ENCODE peak calls at places on chromosomes 2 and 18, in four cellular contexts. I is GM23248, N is lower lobe of right lung, F is A673. L is an unnamed sample.

GRCh38 chr2:61807036-61807757 is 46.7 kb downstream of the FAM161A start:
- DNase-seq in I (no peak), N (no peak), F (no peak), L (no peak)

GRCh38 chr2:24123212-24124002 is at the start of the genes FAM228B and PFN4:
- DNase-seq in I (peak), N (peak), F (peak), L (peak)

GRCh38 chr18:44754567-44754966 is 73.9 kb downstream of the SETBP1 start:
- DNase-seq in I (no peak), N (no peak), F (no peak), L (no peak)

GRCh38 chr18:58541789-58542425 is 87.0 kb downstream of the ALPK2 start:
- DNase-seq in I (peak), N (no peak), F (no peak), L (no peak)

GRCh38 chr18:56823986-56824385 is 172.8 kb downstream of the WDR7 start:
- DNase-seq in I (no peak), N (no peak), F (peak), L (no peak)

GRCh38 chr2:108993095-108993937 is 4.3 kb upstream of the EDAR start:
- DNase-seq in I (no peak), N (no peak), F (no peak), L (no peak)

GRCh38 chr2:218626369-218626768 is 18.7 kb downstream of the PLCD4 start:
- DNase-seq in I (no peak), N (no peak), F (no peak), L (no peak)

GRCh38 chr18:26460449-26461091 is 87.8 kb downstream of the KCTD1 start:
- DNase-seq in I (no peak), N (no peak), F (no peak), L (peak)

GRCh38 chr2:233853353-233853752 is 982 bp downstream of the HJURP start:
- DNase-seq in I (peak), N (no peak), F (no peak), L (no peak)

GRCh38 chr2:86249176-86249842 is 50.1 kb downstream of the MRPL35 start:
- DNase-seq in I (peak), N (no peak), F (no peak), L (no peak)

GRCh38 chr2:112482309-112483046 is 522 bp downstream of the TTL start:
- DNase-seq in I (peak), N (peak), F (peak), L (peak)

GRCh38 chr2:150295544-150295943 is 191.9 kb downstream of the RND3 start:
- DNase-seq in I (no peak), N (no peak), F (no peak), L (no peak)

GRCh38 chr2:43032248-43032893 is 194.0 kb downstream of the ZFP36L2 start:
- DNase-seq in I (peak), N (no peak), F (no peak), L (peak)

GRCh38 chr18:31205273-31205672 is 42.6 kb upstream of the DSC1 start:
- DNase-seq in I (no peak), N (no peak), F (no peak), L (no peak)

GRCh38 chr2:168216351-168217005 is 30.9 kb downstream of the STK39 start:
- DNase-seq in I (peak), N (no peak), F (no peak), L (no peak)

GRCh38 chr2:48496867-48497266 is 33.1 kb upstream of the STON1 start:
- DNase-seq in I (peak), N (no peak), F (no peak), L (no peak)

GRCh38 chr18:49814147-49814499 is 790 bp upstream of the ACAA2 start:
- DNase-seq in I (peak), N (no peak), F (peak), L (peak)

GRCh38 chr2:24918326-24919099 is 1.5 kb downstream of the ADCY3 start:
- DNase-seq in I (peak), N (no peak), F (no peak), L (no peak)

GRCh38 chr18:23154823-23155517 is 19.7 kb downstream of the CABLES1 start:
- DNase-seq in I (peak), N (no peak), F (peak), L (no peak)

GRCh38 chr2:220144411-220144810 is 517.0 kb downstream of the SLC4A3 start:
- DNase-seq in I (peak), N (no peak), F (no peak), L (peak)

GRCh38 chr2:46978696-46979095 is 63.1 kb upstream of the MCFD2 start:
- DNase-seq in I (no peak), N (no peak), F (no peak), L (peak)

GRCh38 chr2:62774555-62775366 is 69.2 kb downstream of the EHBP1 start:
- DNase-seq in I (peak), N (no peak), F (peak), L (peak)

GRCh38 chr18:67232406-67232805 is 284.1 kb downstream of the DSEL start:
- DNase-seq in I (peak), N (no peak), F (peak), L (no peak)

GRCh38 chr2:216574046-216574445 is 59.2 kb upstream of the IGFBP2 start:
- DNase-seq in I (peak), N (no peak), F (peak), L (no peak)

DNA sequence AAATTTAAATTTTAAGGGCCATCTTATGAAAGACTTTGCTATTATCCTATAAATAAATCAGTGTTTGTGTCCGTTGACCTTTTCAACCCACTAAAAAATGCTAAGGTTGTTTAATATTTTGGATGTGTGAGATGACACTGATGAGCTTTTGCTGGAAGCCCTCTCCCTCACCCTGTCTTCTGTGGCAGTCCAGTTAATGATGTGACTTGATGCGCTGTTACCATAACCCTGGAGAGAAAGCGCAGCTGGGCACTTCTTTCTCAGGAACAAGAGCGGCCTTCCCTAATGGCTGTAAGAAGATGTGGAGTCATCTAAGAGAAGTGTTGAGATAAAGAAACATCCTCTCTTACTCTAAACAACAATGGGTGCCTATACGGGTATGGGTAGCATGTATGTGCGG is 165.7 kb upstream of the NABP1 start:
- DNase-seq in I (no peak), N (no peak), F (no peak), L (no peak)
- H3K4me3 ChIP-seq in I (no peak), N (no peak), F (no peak), L (no peak)

DNA sequence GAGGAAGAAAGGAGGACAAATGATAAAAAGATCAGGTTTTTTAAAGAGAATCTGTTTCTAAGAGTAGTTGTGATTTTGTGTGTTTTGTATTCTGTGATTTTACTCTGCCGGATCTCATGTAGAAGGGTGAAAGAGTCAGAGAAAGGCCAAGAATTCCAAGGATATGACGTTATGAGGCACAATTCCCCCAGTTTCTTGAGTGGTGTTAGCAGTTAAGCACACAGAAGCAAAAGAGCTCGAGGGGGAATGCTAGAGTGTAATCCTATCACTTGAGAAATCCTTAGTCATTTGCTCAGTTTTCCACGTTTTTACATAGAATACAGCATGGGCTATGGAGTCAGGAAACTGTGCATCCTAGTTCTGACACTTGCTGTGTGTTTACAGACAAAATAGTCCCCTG is 34.8 kb downstream of the METTL4 start:
- DNase-seq in I (no peak), N (no peak), F (no peak), L (no peak)
- H3K27ac ChIP-seq in I (no peak), N (no peak), F (no peak), L (no peak)

DNA sequence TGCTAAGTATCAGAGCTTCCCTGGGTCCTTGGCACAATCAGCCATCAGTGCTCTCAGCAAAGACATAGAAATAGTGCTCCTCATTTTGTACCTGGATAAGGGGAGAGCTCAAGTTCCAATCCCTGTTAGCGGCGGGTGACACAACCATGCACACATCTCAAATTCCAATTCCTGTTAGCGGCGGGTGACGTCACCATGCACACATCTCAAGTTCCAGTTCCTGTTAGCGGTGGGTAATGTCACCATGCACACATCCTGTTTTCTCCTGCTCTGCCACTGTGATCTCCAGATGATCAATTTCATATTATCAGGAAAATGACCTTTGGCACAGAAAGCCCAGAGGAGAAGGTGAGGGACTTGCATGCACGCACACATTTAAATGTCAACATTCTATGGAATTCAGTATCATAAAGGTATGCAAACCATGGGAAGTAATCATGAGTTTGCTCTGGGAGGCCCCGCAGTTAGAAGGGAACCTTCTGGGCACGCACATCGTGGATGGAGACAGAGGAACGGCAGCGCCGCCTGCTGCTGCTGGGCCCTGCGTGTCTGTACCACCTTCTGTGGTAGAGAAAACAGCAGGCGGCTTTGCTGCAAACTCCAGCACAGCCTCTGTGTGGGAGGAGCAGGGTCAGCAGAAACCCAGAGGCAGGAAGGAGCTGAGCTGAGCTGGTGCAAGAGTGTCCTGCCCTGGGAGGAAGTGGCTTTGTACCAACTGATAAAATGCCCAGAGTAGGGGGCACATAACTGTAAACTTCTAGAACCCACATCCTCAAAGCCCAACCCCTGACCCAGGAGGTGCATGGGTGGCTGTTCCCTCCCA is 77.8 kb downstream of the MBP start:
- DNase-seq in I (peak), N (peak), F (peak), L (peak)
- H3K4me3 ChIP-seq in I (no peak), N (peak), F (no peak), L (no peak)

GRCh38 chr2:66853585-66853984 is 418.7 kb downstream of the MEIS1 start:
- DNase-seq in I (peak), N (no peak), F (no peak), L (no peak)
- H3K27ac ChIP-seq in I (no peak), N (no peak), F (no peak), L (no peak)

GRCh38 chr2:174059178-174059874 is 94.2 kb upstream of the SP3 start:
- DNase-seq in I (peak), N (no peak), F (no peak), L (no peak)
- H3K4me3 ChIP-seq in I (no peak), N (no peak), F (no peak), L (no peak)

GRCh38 chr2:101502095-101502494 is 27.2 kb upstream of the RFX8 start:
- DNase-seq in I (no peak), N (no peak), F (no peak), L (no peak)
- H3K27ac ChIP-seq in I (no peak), N (no peak), F (no peak), L (no peak)

DNA sequence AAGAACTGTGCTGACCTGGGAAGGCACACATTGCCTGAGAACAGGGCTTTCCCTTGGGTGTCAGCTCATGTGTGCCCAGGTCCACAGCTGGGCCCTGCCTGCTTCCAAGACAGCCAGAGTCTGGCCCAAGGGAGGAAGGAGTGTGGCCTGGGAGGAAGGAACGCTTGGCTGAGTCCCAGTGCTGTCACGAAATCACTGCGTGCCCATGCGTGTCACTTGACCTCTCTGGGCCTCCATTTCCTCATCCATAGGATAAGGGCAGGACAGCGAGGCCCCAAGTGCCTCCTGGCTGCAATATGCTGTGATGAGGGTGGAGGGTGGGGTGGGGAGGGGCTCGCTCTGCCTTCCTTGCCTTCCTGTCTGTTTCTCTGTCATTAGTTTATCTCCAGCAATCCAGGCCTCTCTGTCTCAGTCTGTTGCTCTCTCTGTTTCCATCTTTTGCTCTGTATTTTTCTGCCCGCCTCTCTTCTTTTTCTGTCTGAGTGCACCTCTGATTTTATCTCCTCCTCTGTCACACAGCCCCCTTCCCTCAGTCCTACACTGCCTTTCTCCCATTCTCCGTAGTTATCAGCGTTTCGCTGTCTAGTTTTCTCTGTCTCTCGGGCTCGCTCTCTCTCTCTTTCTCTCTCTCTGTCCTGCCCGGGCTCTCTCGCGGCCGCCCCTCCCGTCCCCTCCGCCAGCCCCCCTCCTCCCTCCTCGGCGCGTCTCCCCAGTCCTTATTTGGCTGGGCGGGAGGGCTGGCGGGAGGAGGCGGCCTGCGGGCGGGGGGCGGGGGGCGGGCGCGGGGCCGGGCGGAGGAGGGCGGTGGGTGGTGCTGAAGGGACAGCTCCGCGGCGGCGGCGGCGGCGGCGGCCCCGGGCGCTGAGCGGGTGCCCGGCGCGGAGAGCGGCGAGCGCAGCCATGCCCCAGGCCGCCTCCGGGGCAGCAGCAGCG is at the start of gene KCNK3:
- DNase-seq in I (peak), N (peak), F (peak), L (peak)
- H3K4me3 ChIP-seq in I (peak), N (peak), F (peak), L (peak)

GRCh38 chr2:223900066-223900465 is 45.1 kb downstream of the WDFY1 start:
- DNase-seq in I (no peak), N (no peak), F (no peak), L (no peak)

GRCh38 chr2:223896751-223897320 is 48.3 kb downstream of the WDFY1 start:
- DNase-seq in I (peak), N (no peak), F (no peak), L (no peak)

GRCh38 chr2:223894009-223894408 is 51.1 kb downstream of the WDFY1 start:
- DNase-seq in I (no peak), N (no peak), F (no peak), L (no peak)

GRCh38 chr2:223897669-223898314 is 47.3 kb downstream of the WDFY1 start:
- DNase-seq in I (no peak), N (no peak), F (no peak), L (no peak)

GRCh38 chr2:223894968-223895367 is 50.2 kb downstream of the WDFY1 start:
- DNase-seq in I (no peak), N (no peak), F (no peak), L (no peak)
- H3K27ac ChIP-seq in I (no peak), N (no peak), F (no peak), L (no peak)

GRCh38 chr2:197539734-197540133 is 23.9 kb downstream of the MOB4 start:
- DNase-seq in I (no peak), N (no peak), F (no peak), L (no peak)
- H3K4me3 ChIP-seq in I (no peak), N (no peak), F (no peak), L (no peak)